ENCODE peak calls at places on chromosomes 5 and 9, in six cellular contexts. B is activated CD8-positive, alpha-beta T cell treated with anti-CD3 and anti-CD28 coated beads for 36 hours; D is CD4-positive, alpha-beta memory T cell; L is activated T-cell treated with anti-CD3 and anti-CD28 coated beads for 1 hour; Y is left kidney; W is H7. R is an unnamed sample.

GRCh38 chr5:90855296-90855990 is 296.8 kb downstream of the ADGRV1 start:
- DNase-seq in B (no peak), D (no peak), L (no peak), Y (no peak), W (no peak), R (no peak)

GRCh38 chr5:138536665-138537315 is 6.2 kb downstream of the ETF1 start:
- DNase-seq in B (peak), D (peak), L (no peak), Y (peak), W (peak), R (no peak)

GRCh38 chr9:69120380-69121154 is 53.5 kb upstream of the TJP2 start:
- DNase-seq in B (peak), D (no peak), L (no peak), Y (peak), W (peak), R (no peak)

GRCh38 chr5:79932510-79933504 is 58.3 kb downstream of the MTX3 start:
- DNase-seq in B (no peak), D (no peak), L (no peak), Y (no peak), W (no peak), R (no peak)

GRCh38 chr5:90866333-90866732 is 307.7 kb downstream of the ADGRV1 start:
- DNase-seq in B (no peak), D (peak), L (no peak), Y (peak), W (peak), R (no peak)

GRCh38 chr9:22211588-22212360 is 202.7 kb upstream of the CDKN2B start:
- DNase-seq in B (no peak), D (no peak), L (no peak), Y (no peak), W (no peak), R (no peak)

GRCh38 chr9:134888603-134889195 is 8.1 kb downstream of the FCN2 start:
- DNase-seq in B (no peak), D (no peak), L (no peak), Y (no peak), W (peak), R (no peak)

GRCh38 chr9:98563212-98563907 is 145.4 kb downstream of the GABBR2 start:
- DNase-seq in B (no peak), D (no peak), L (no peak), Y (no peak), W (no peak), R (no peak)

GRCh38 chr5:36073595-36074216 is 7.0 kb upstream of the UGT3A2 start:
- DNase-seq in B (peak), D (no peak), L (no peak), Y (peak), W (peak), R (no peak)

GRCh38 chr9:91954841-91955471 is 4.9 kb upstream of the ROR2 start:
- DNase-seq in B (peak), D (no peak), L (no peak), Y (peak), W (peak), R (no peak)

GRCh38 chr9:104780796-104781395 is 17.0 kb downstream of the NIPSNAP3B start:
- DNase-seq in B (no peak), D (no peak), L (no peak), Y (peak), W (no peak), R (no peak)

GRCh38 chr5:102700916-102701315 is 54.2 kb upstream of the PAM start:
- DNase-seq in B (no peak), D (no peak), L (no peak), Y (peak), W (no peak), R (no peak)

GRCh38 chr9:127569819-127570401 is 42.2 kb upstream of the STXBP1 start:
- DNase-seq in B (peak), D (peak), L (no peak), Y (peak), W (no peak), R (no peak)

GRCh38 chr5:132941331-132941730 is 22.1 kb downstream of the AFF4 start:
- DNase-seq in B (no peak), D (no peak), L (no peak), Y (no peak), W (no peak), R (no peak)

GRCh38 chr9:129823163-129823933 is 588 bp downstream of the TOR1A start:
- DNase-seq in B (peak), D (no peak), L (no peak), Y (peak), W (peak), R (no peak)

GRCh38 chr5:19496056-19496455 is 491.9 kb downstream of the CDH18 start:
- DNase-seq in B (no peak), D (no peak), L (no peak), Y (no peak), W (no peak), R (no peak)

GRCh38 chr5:150846651-150847333 is 471 bp downstream of the IRGM start:
- DNase-seq in B (peak), D (peak), L (peak), Y (peak), W (peak), R (no peak)

GRCh38 chr5:172549708-172550095 is 91.4 kb upstream of the NEURL1B start:
- DNase-seq in B (no peak), D (no peak), L (no peak), Y (peak), W (no peak), R (no peak)

GRCh38 chr5:78908173-78908901 is 76.8 kb downstream of the ARSB start:
- DNase-seq in B (no peak), D (no peak), L (no peak), Y (peak), W (peak), R (peak)

GRCh38 chr5:33470544-33470943 is 29.8 kb downstream of the TARS1 start:
- DNase-seq in B (no peak), D (no peak), L (no peak), Y (peak), W (no peak), R (no peak)

GRCh38 chr5:55649963-55650362 is 62.2 kb downstream of the SLC38A9 start:
- DNase-seq in B (no peak), D (no peak), L (no peak), Y (no peak), W (no peak), R (no peak)